ENCODE peak calls at places on chromosomes 6 and 20, in eight cellular contexts. K is mammary epithelial cell; W is ovary; B is naive thymus-derived CD4-positive, alpha-beta T cell; U is stomach; P is IMR-90; V is breast epithelium; D is CD4-positive, alpha-beta memory T cell. Q is an unnamed sample.
A peak's percentile ranks its signal among the peaks of the same experiment; 100 is the strongest.

GRCh38 chr6:118249680-118250079 is 298.4 kb upstream of the PLN start:
- DNase-seq in W (no peak), K (no peak), U (no peak), D (no peak), P (no peak), B (no peak), V (no peak), Q (no peak)

GRCh38 chr6:43129434-43130194 is 41.5 kb upstream of the SRF start:
- DNase-seq in V (no peak), D (no peak), B (no peak), K (peak; percentile 46), W (no peak), U (peak; percentile 49), P (peak; percentile 35), Q (no peak)

GRCh38 chr20:40848530-40848929 is 159.5 kb upstream of the MAFB start:
- DNase-seq in U (no peak), K (no peak), D (no peak), V (no peak), B (no peak), W (no peak), P (no peak), Q (no peak)

GRCh38 chr6:163137036-163137435 is 277.5 kb upstream of the QKI start:
- DNase-seq in P (no peak), B (no peak), V (no peak), D (no peak), K (no peak), W (no peak), U (no peak), Q (no peak)

GRCh38 chr6:106446287-106446885 is 85.9 kb downstream of the CRYBG1 start:
- DNase-seq in V (no peak), B (peak; percentile 26), K (no peak), U (no peak), W (no peak), P (peak; percentile 12), D (no peak), Q (no peak)

GRCh38 chr6:40852667-40853383 is 186.2 kb downstream of the UNC5CL start:
- DNase-seq in U (no peak), V (no peak), P (no peak), W (no peak), D (no peak), K (no peak), B (no peak), Q (no peak)

GRCh38 chr6:105793132-105793531 is 293.0 kb upstream of the PRDM1 start:
- DNase-seq in U (no peak), K (no peak), W (no peak), P (no peak), D (no peak), V (no peak), B (no peak), Q (no peak)

GRCh38 chr20:5612476-5613291 is 137.5 kb upstream of the SHLD1 start:
- DNase-seq in P (peak; percentile 85), U (no peak), D (no peak), W (no peak), B (no peak), K (peak; percentile 30), V (no peak), Q (no peak)

GRCh38 chr6:81766482-81767069 is 14.1 kb upstream of the TENT5A start:
- DNase-seq in B (no peak), W (no peak), P (peak; percentile 93), U (no peak), D (no peak), K (peak; percentile 76), V (no peak), Q (peak; percentile 61)

DNA sequence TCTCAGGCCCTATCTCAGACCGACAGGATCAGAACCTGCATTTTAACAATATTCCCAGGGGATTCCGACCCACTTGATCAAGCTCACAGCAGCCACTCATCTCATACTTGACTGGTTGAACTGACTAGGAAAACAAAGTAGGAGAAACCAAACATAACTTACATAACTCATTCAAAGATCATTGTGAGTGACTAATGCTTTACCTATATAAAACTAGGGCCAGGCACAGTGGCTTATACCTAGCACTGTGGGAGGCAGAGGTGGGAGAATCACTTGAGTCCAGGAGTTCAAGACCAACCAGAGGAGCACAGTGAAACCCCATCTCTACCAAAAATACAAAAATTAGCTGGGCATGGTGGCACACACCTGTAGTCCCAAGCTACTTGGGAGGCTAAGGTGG is 251.0 kb downstream of the ATXN1 start:
- DNase-seq in B (no peak), W (no peak), U (no peak), K (no peak), V (no peak), D (no peak), P (no peak), Q (no peak)
- H3K4me1 ChIP-seq in B (peaks cover 14% of the 10 kb centered on the region), W (peaks cover 18% of the 10 kb centered on the region), U (peaks cover 51% of the 10 kb centered on the region), K (peaks cover 7% of the 10 kb centered on the region), V (no peaks in the 10 kb centered on the region), D (peaks cover 41% of the 10 kb centered on the region), P (peaks cover 5% of the 10 kb centered on the region), Q (peaks cover 38% of the 10 kb centered on the region)

GRCh38 chr6:164856138-164856537 is 453.3 kb downstream of the C6orf118 start:
- DNase-seq in K (no peak), B (no peak), U (no peak), P (no peak), D (no peak), V (no peak), W (no peak), Q (no peak)

GRCh38 chr6:164859791-164860190 is 449.6 kb downstream of the C6orf118 start:
- DNase-seq in K (no peak), V (no peak), W (no peak), P (no peak), B (no peak), U (no peak), D (no peak), Q (no peak)

GRCh38 chr6:164854526-164854925 is 454.9 kb downstream of the C6orf118 start:
- DNase-seq in P (no peak), B (no peak), D (no peak), U (no peak), V (no peak), W (no peak), K (no peak), Q (no peak)

DNA sequence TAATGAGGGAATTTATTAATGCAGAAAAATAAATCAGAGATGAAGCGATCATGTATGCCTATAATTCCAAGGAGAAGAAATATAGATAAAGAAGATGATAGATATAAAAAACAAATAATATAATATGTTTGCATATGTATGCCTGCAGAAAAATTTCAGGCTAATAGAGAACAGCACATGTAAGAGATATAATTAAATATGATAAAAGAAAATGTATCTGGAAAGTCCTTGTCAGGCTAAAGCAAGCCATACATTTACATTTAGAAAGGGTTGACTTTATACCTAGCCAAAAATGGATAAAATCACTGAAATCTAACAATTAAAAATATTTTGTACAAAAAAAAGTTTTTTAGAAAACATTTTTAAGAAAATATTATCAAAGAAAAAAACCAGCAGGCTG is 454.1 kb downstream of the C6orf118 start:
- DNase-seq in V (no peak), P (no peak), W (no peak), K (no peak), U (no peak), B (no peak), D (no peak), Q (no peak)
- H3K9me3 ChIP-seq in V (no peaks in the 10 kb centered on the region), P (peaks cover 4% of the 10 kb centered on the region), W (no peaks in the 10 kb centered on the region), K (peaks cover 5% of the 10 kb centered on the region), U (no peaks in the 10 kb centered on the region), B (no peaks in the 10 kb centered on the region), D (no peaks in the 10 kb centered on the region), Q (no peaks in the 10 kb centered on the region)

DNA sequence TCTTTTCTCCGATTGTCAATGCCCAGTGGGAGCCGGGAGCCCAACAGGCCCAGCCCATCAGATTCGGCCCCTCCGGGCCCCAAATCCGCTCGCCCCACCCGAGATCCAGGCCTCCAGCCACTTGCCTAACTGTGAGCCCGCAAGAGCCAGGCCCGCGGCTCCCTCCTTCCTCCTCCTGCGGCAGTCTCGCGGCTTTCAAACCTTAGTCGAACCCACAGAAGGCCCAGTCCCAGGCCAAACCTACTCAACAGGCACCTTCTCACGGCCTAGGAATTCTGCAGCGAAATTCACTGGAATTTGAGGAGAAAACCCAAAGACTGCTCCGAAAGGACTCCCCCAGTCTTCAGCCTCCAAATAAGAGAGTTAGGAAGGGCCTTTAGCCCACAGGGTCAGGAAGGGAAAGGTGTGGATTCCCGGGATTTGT is 2.8 kb upstream of the TFAP2A start:
- DNase-seq in U (no peak), V (no peak), P (no peak), B (no peak), W (no peak), K (peak; percentile 70), D (no peak), Q (no peak)
- H3K4me1 ChIP-seq in U (peaks cover 69% of the 10 kb centered on the region), V (peaks cover 11% of the 10 kb centered on the region), P (no peaks in the 10 kb centered on the region), B (peaks cover 31% of the 10 kb centered on the region), W (peaks cover 14% of the 10 kb centered on the region), K (peaks cover 29% of the 10 kb centered on the region), D (peaks cover 30% of the 10 kb centered on the region), Q (peaks cover 22% of the 10 kb centered on the region)

GRCh38 chr20:21430031-21430430 is 32.7 kb upstream of the NKX2-4 start:
- DNase-seq in D (no peak), U (no peak), K (no peak), W (no peak), P (no peak), B (no peak), V (no peak), Q (no peak)

GRCh38 chr20:21421601-21422236 is 24.4 kb upstream of the NKX2-4 start:
- DNase-seq in P (no peak), D (no peak), W (no peak), B (no peak), K (no peak), U (no peak), V (no peak), Q (no peak)

GRCh38 chr20:21424846-21425245 is 27.5 kb upstream of the NKX2-4 start:
- DNase-seq in K (no peak), V (no peak), W (no peak), P (no peak), B (no peak), D (no peak), U (no peak), Q (no peak)
- H3K9me3 ChIP-seq in K (peaks cover 4% of the 10 kb centered on the region), V (peaks cover 23% of the 10 kb centered on the region), W (peaks cover 3% of the 10 kb centered on the region), P (peaks cover 10% of the 10 kb centered on the region), B (peaks cover 24% of the 10 kb centered on the region), D (no peaks in the 10 kb centered on the region), U (peaks cover 62% of the 10 kb centered on the region), Q (peaks cover 22% of the 10 kb centered on the region)

GRCh38 chr20:58903636-58904035 is 51.1 kb downstream of the GNAS start:
- DNase-seq in B (no peak), V (no peak), D (no peak), K (no peak), P (no peak), W (no peak), U (no peak), Q (no peak)
- H3K4me1 ChIP-seq in B (peaks cover 17% of the 10 kb centered on the region), V (no peaks in the 10 kb centered on the region), D (peaks cover 34% of the 10 kb centered on the region), K (peaks cover 18% of the 10 kb centered on the region), P (peaks cover 15% of the 10 kb centered on the region), W (peaks cover 11% of the 10 kb centered on the region), U (peaks cover 90% of the 10 kb centered on the region), Q (peaks cover 31% of the 10 kb centered on the region)